ENCODE peak calls at places on chromosome 3, in seven cellular contexts. N, Z, B, I, T, K and Y are unnamed samples.

GRCh38 chr3:23713641-23714040 is 92.1 kb upstream of the UBE2E1 start:
- ATAC-seq in N (no peak), Z (no peak), B (no peak), I (no peak), T (no peak), K (no peak), Y (no peak)

GRCh38 chr3:187021748-187022402 is 91.5 kb downstream of the ST6GAL1 start:
- ATAC-seq in N (peak), Z (no peak), B (no peak), I (no peak), T (no peak), K (no peak), Y (peak)

GRCh38 chr3:108420926-108421325 is 89.5 kb downstream of the MYH15 start:
- ATAC-seq in N (no peak), Z (peak), B (no peak), I (no peak), T (no peak), K (no peak), Y (no peak)

GRCh38 chr3:152350139-152350538 is 81.4 kb downstream of the MBNL1 start:
- ATAC-seq in N (no peak), Z (no peak), B (no peak), I (no peak), T (no peak), K (no peak), Y (no peak)

GRCh38 chr3:196120291-196120951 is 38.5 kb upstream of the TFRC start:
- ATAC-seq in N (peak), Z (no peak), B (peak), I (peak), T (no peak), K (no peak), Y (no peak)

GRCh38 chr3:177935008-177935407 is 601.2 kb upstream of the KCNMB2 start:
- ATAC-seq in N (no peak), Z (no peak), B (no peak), I (no peak), T (no peak), K (no peak), Y (no peak)

GRCh38 chr3:116517308-116517707 is 72.0 kb upstream of the LSAMP start:
- ATAC-seq in N (no peak), Z (no peak), B (no peak), I (no peak), T (no peak), K (no peak), Y (no peak)

GRCh38 chr3:25887907-25888306 is 98.0 kb downstream of the OXSM start:
- ATAC-seq in N (no peak), Z (no peak), B (no peak), I (no peak), T (no peak), K (no peak), Y (no peak)

GRCh38 chr3:111676177-111677021 is 81.3 kb upstream of the ZBED2 start:
- ATAC-seq in N (peak), Z (peak), B (no peak), I (no peak), T (no peak), K (no peak), Y (no peak)

GRCh38 chr3:44915702-44916438 is 41.5 kb downstream of the TGM4 start:
- ATAC-seq in N (no peak), Z (no peak), B (no peak), I (peak), T (no peak), K (no peak), Y (no peak)

GRCh38 chr3:153624310-153625030 is 462.4 kb downstream of the RAP2B start:
- ATAC-seq in N (peak), Z (no peak), B (peak), I (no peak), T (no peak), K (peak), Y (no peak)

GRCh38 chr3:177287231-177287630 is 89.9 kb upstream of the TBL1XR1 start:
- ATAC-seq in N (peak), Z (no peak), B (no peak), I (no peak), T (no peak), K (no peak), Y (no peak)

GRCh38 chr3:195240939-195241338 is 30.0 kb downstream of the XXYLT1 start:
- ATAC-seq in N (peak), Z (no peak), B (no peak), I (no peak), T (no peak), K (no peak), Y (no peak)

GRCh38 chr3:173411288-173412064 is 13.9 kb downstream of the NLGN1 start:
- ATAC-seq in N (no peak), Z (no peak), B (no peak), I (peak), T (no peak), K (no peak), Y (no peak)

GRCh38 chr3:113832477-113833164 is 6.0 kb upstream of the GRAMD1C start:
- ATAC-seq in N (no peak), Z (no peak), B (no peak), I (no peak), T (no peak), K (peak), Y (no peak)

GRCh38 chr3:52721002-52721741 is 15.3 kb downstream of the SPCS1 start:
- ATAC-seq in N (peak), Z (no peak), B (no peak), I (no peak), T (no peak), K (peak), Y (no peak)

GRCh38 chr3:62134061-62134496 is 239.3 kb downstream of the FEZF2 start:
- ATAC-seq in N (peak), Z (no peak), B (no peak), I (peak), T (no peak), K (no peak), Y (no peak)